ENCODE peak calls at places on chromosomes 6 and 20, in seven cellular contexts. C is amniotic stem cell; A is GM04504; B is esophagus squamous epithelium; K is stimulated activated CD4-positive, alpha-beta T cell treated with anti-CD3 and anti-CD28 coated beads, Interleukin-1b, Interleukin-23, amount 100 ng/mL, for 48 hours; T is activated T-helper 1 cell treated with anti-CD3 and anti-CD28 coated beads, Interleukin-12 subunit alpha, Interleukin-12 subunit beta, Interleukin-2, Interleukin-4 antibody, amounts not matched to agents 30 ng/mL and 10 ng/mL and 1 ng/mL, durations not matched to agents 14 hours and 24 hours and 36 hours; H is NCI-H2029. W is an unnamed sample.

GRCh38 chr6:1869766-1870165 is 260.1 kb downstream of the FOXC1 start:
- DNase-seq in C (no peak), A (no peak), B (no peak), K (no peak), T (no peak), H (no peak), W (no peak)

GRCh38 chr20:45817652-45818194 is 5.3 kb downstream of the UBE2C start:
- DNase-seq in C (no peak), A (no peak), B (no peak), K (no peak), T (no peak), H (no peak), W (no peak)

GRCh38 chr6:143374014-143374413 is 76.5 kb downstream of the ADAT2 start:
- DNase-seq in C (no peak), A (no peak), B (no peak), K (no peak), T (no peak), H (no peak), W (no peak)

GRCh38 chr20:61628901-61629300 is 376.8 kb downstream of the CDH4 start:
- DNase-seq in C (no peak), A (no peak), B (no peak), K (no peak), T (no peak), H (no peak), W (no peak)

GRCh38 chr6:56914791-56915658 is 39.9 kb upstream of the BEND6 start:
- DNase-seq in C (no peak), A (no peak), B (no peak), K (no peak), T (no peak), H (no peak), W (no peak)

GRCh38 chr6:151018911-151019795 is 153.7 kb downstream of the MTHFD1L start:
- DNase-seq in C (no peak), A (no peak), B (no peak), K (no peak), T (no peak), H (no peak), W (no peak)

GRCh38 chr6:144675231-144675861 is 390.2 kb downstream of the UTRN start:
- DNase-seq in C (no peak), A (no peak), B (no peak), K (peak), T (peak), H (peak), W (no peak)

GRCh38 chr20:58084566-58084965 is 143.9 kb downstream of the ANKRD60 start:
- DNase-seq in C (no peak), A (no peak), B (no peak), K (no peak), T (no peak), H (no peak), W (no peak)

GRCh38 chr6:153790881-153791473 is 248.1 kb upstream of the OPRM1 start:
- DNase-seq in C (no peak), A (no peak), B (no peak), K (no peak), T (no peak), H (no peak), W (no peak)

GRCh38 chr6:106910999-106911949 is 63.3 kb downstream of the CD24 start:
- DNase-seq in C (no peak), A (no peak), B (no peak), K (no peak), T (no peak), H (peak), W (no peak)

GRCh38 chr6:21595265-21595950 is 1.9 kb downstream of the SOX4 start:
- DNase-seq in C (no peak), A (no peak), B (no peak), K (no peak), T (no peak), H (peak), W (no peak)

GRCh38 chr6:97866616-97867015 is 583.6 kb upstream of the MMS22L start:
- DNase-seq in C (no peak), A (no peak), B (no peak), K (no peak), T (no peak), H (no peak), W (no peak)

GRCh38 chr20:39778431-39778830 is 816.3 kb downstream of the DHX35 start:
- DNase-seq in C (no peak), A (no peak), B (no peak), K (no peak), T (no peak), H (no peak), W (no peak)

GRCh38 chr6:93721386-93722048 is 302.2 kb upstream of the EPHA7 start:
- DNase-seq in C (no peak), A (no peak), B (no peak), K (no peak), T (no peak), H (peak), W (no peak)